ENCODE peak calls at places on chromosomes 5 and 9, in six cellular contexts. V is IMR-90, H is H9, W is neuronal stem cell, I is mesenchymal stem cell, A is trophoblast cell. O is an unnamed sample.

GRCh38 chr5:158546748-158547147 is 553.0 kb downstream of the EBF1 start:
- DNase-seq in V (no peak), H (no peak), W (no peak), I (no peak), A (no peak), O (no peak)

GRCh38 chr5:6049662-6050061 is 328.7 kb downstream of the MED10 start:
- DNase-seq in V (no peak), H (no peak), W (no peak), I (no peak), A (no peak), O (no peak)

GRCh38 chr5:176530406-176530982 is 6.7 kb downstream of the RNF44 start:
- DNase-seq in V (no peak), H (no peak), W (no peak), I (no peak), A (no peak), O (no peak)

GRCh38 chr5:72302171-72302570 is 17.9 kb downstream of the MRPS27 start:
- DNase-seq in V (no peak), H (peak; percentile 68), W (peak; percentile 57), I (no peak), A (no peak), O (no peak)

GRCh38 chr9:125815568-125815967 is 68.4 kb downstream of the PBX3 start:
- DNase-seq in V (peak; percentile 34), H (no peak), W (no peak), I (no peak), A (no peak), O (no peak)

GRCh38 chr5:88942967-88943291 is 59.9 kb upstream of the MEF2C start:
- DNase-seq in V (no peak), H (no peak), W (no peak), I (no peak), A (no peak), O (no peak)

GRCh38 chr9:108691614-108692013 is 164.2 kb downstream of the ACTL7B start:
- DNase-seq in V (no peak), H (no peak), W (no peak), I (no peak), A (peak; percentile 60), O (no peak)

GRCh38 chr5:52809884-52810283 is 22.2 kb downstream of the ITGA1 start:
- DNase-seq in V (peak; percentile 62), H (no peak), W (no peak), I (peak; percentile 76), A (peak; percentile 9), O (no peak)

GRCh38 chr9:129281506-129282145 is 103.6 kb upstream of the IER5L start:
- DNase-seq in V (no peak), H (no peak), W (no peak), I (no peak), A (no peak), O (no peak)

GRCh38 chr5:172541119-172541763 is 86.9 kb upstream of the SH3PXD2B start:
- DNase-seq in V (no peak), H (peak; percentile 19), W (no peak), I (peak; percentile 41), A (no peak), O (no peak)

GRCh38 chr9:28999057-28999456 is 1425.8 kb upstream of the C9orf72 start:
- DNase-seq in V (no peak), H (no peak), W (no peak), I (peak; percentile 25), A (no peak), O (no peak)

GRCh38 chr9:19127881-19128719 is 808 bp upstream of the PLIN2 start:
- DNase-seq in V (no peak), H (peak; percentile 54), W (peak; percentile 38), I (peak; percentile 73), A (peak; percentile 49), O (peak; percentile 65)

GRCh38 chr9:132787748-132788159 is 90.3 kb downstream of the AK8 start:
- DNase-seq in V (no peak), H (no peak), W (no peak), I (no peak), A (no peak), O (no peak)

GRCh38 chr9:129888085-129888808 is 53.0 kb downstream of the USP20 start:
- DNase-seq in V (no peak), H (no peak), W (no peak), I (no peak), A (peak; percentile 14), O (no peak)

GRCh38 chr9:127539982-127540663 is 72.0 kb upstream of the STXBP1 start:
- DNase-seq in V (no peak), H (no peak), W (no peak), I (peak; percentile 55), A (no peak), O (no peak)

GRCh38 chr5:98563885-98564653 is 209.4 kb upstream of the RGMB start:
- DNase-seq in V (no peak), H (no peak), W (no peak), I (no peak), A (no peak), O (no peak)

GRCh38 chr9:134768332-134769083 is 112.1 kb upstream of the FCN2 start:
- DNase-seq in V (no peak), H (no peak), W (no peak), I (no peak), A (no peak), O (no peak)

GRCh38 chr5:122694884-122695283 is 80.0 kb upstream of the SNX2 start:
- DNase-seq in V (no peak), H (no peak), W (no peak), I (no peak), A (peak; percentile 87), O (no peak)

DNA sequence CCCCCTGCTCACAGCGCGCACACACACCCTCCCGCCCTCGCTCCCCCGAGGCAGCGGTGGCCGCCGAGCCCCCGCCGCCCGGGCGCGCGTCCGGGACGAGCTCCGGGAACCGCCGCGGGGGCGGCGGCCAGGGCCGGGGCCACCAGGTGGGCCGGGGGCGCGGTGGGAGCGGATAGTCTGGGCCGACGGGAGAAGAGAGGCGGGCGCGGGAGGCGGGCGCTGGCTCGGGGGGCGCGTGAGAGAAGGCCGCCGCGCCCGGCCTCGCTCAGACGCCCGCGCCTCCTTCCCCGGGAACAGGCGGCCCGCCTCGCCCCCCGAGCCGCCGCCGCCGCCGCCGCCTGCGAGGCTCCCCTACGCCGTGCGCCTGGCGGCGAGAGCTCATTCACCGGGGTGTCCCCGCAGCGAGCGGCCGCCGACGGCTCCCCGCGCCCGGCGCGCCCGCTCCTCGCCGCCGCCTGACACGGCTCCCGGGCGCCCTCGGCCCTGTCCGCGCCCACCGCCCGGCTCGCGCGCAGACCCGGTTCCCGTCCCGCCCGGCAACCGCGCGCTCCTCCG is at the start of gene GNAQ:
- DNase-seq in V (peak; percentile 15), H (no peak), W (peak; percentile 30), I (no peak), A (no peak), O (no peak)
- H2BK120ac ChIP-seq in V (peak within 1 kb of the TSS; percentile 58), H (no peak within 1 kb of the TSS), W (peak within 1 kb of the TSS; percentile 30), I (peak within 1 kb of the TSS; percentile 88), A (peak within 1 kb of the TSS; percentile 85), O (no peak within 1 kb of the TSS)

DNA sequence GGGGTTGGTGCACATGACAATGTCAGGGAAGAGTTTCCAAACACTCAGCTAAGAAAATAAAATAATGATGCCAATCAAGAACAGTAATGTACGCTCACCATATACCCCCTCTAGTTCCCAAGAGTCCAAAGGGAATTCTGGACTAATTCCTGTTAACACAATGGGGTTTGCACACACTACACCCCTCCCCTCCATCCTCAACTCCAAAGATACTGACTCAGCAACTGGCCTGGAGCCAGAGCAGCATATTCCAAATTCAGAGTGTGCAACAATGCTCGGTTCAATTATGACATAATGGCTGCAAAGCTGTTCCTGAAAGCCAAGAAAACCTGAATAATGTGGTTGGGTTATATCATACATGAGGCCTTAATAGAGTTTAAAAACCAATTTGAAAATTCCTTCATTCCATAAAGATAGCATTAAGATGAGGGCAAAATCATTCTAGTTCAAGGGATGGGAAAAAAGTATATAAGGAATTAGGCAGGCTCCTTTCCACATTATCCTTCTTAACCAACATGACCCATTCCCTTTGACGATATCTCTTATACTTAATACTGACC is 4.5 kb downstream of the C5orf63 start:
- DNase-seq in V (peak; percentile 47), H (no peak), W (no peak), I (no peak), A (no peak), O (no peak)
- H4K91ac ChIP-seq in V (no peak overlapping the region), H (no peak overlapping the region), W (no peak overlapping the region), I (no peak overlapping the region), A (no peak overlapping the region), O (no peak overlapping the region)

GRCh38 chr9:12094051-12094450 is 599.1 kb upstream of the TYRP1 start:
- DNase-seq in V (no peak), H (no peak), W (no peak), I (no peak), A (no peak), O (no peak)
- H2BK120ac ChIP-seq in V (no peak overlapping the region), H (no peak overlapping the region), W (no peak overlapping the region), I (no peak overlapping the region), A (no peak overlapping the region), O (no peak overlapping the region)

GRCh38 chr9:9100070-9100469 is 1300.5 kb upstream of the DMAC1 start:
- DNase-seq in V (no peak), H (no peak), W (no peak), I (no peak), A (no peak), O (no peak)

DNA sequence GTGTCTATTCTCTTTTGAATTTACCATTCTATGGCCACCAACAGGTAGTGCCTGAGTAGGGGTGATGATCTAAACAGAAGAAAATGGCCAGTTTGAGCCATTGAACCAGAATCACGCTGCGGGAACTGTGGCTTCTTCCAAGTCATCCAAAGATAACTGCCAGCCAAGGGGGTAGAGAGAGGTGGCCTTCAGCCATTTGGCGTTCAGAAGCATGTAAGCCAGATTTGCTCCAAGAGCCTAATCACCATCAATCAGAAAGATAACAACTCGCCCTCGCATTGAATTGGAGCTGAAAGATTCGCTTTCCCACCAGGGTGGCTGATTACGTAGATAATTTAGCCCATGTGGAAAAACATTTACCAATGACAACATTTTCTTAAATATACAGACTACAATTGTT is 1302.7 kb upstream of the DMAC1 start:
- DNase-seq in V (no peak), H (no peak), W (no peak), I (no peak), A (no peak), O (no peak)
- H4K91ac ChIP-seq in V (no peak overlapping the region), H (no peak overlapping the region), W (no peak overlapping the region), I (no peak overlapping the region), A (no peak overlapping the region), O (no peak overlapping the region)

DNA sequence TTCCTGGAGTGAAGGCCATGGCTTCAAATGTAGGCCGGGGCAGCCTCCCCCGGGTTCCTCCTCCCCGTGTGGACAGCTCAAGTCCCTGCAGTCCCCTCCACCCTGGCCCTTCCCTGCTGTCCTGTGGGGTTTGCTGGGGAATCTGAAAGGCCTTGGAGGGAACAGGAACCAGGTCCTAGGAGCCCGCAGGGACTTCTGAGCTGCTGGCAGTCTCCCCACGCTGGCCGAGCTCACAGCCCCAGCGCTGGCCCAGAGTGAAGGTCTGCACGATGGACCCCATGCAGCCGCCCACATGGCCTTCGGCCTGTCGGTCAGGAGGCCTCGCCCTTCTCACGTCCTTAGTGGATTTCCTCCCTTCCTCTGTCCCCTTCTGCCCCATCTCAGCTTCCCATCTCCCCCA is 25.7 kb upstream of the NOTCH1 start:
- DNase-seq in V (no peak), H (no peak), W (no peak), I (no peak), A (no peak), O (no peak)
- H2BK120ac ChIP-seq in V (peak overlapping the region; percentile 70), H (no peak overlapping the region), W (peak overlapping the region; percentile 89), I (peak overlapping the region; percentile 84), A (peak overlapping the region; percentile 52), O (peak overlapping the region; percentile 80)

GRCh38 chr5:143930561-143930960 is 118.6 kb downstream of the HMHB1 start:
- DNase-seq in V (no peak), H (no peak), W (no peak), I (no peak), A (no peak), O (no peak)
- H4K91ac ChIP-seq in V (no peak overlapping the region), H (no peak overlapping the region), W (no peak overlapping the region), I (no peak overlapping the region), A (no peak overlapping the region), O (no peak overlapping the region)